ENCODE peak calls at places on chromosomes 7 and 10, in seven cellular contexts. M is heart left ventricle; G is KG1; Y is right lobe of liver; Z is T-helper 2 cell; H is activated naive CD8-positive, alpha-beta T cell treated with anti-CD3 and anti-CD28 coated beads, Interleukin-2, amount 50 U/mL, for 24 hours; A is activated naive CD4-positive, alpha-beta T cell. C is an unnamed sample.

GRCh38 chr10:100781145-100781665 is 35.8 kb downstream of the PAX2 start:
- DNase-seq in M (no peak), G (no peak), Y (no peak), Z (no peak), H (no peak), A (no peak), C (no peak)

GRCh38 chr7:84637568-84638338 is 443.2 kb upstream of the SEMA3A start:
- DNase-seq in M (peak), G (no peak), Y (no peak), Z (no peak), H (no peak), A (no peak), C (no peak)

GRCh38 chr7:30169585-30169978 is 34.8 kb downstream of the MTURN start:
- DNase-seq in M (no peak), G (no peak), Y (no peak), Z (no peak), H (no peak), A (no peak), C (no peak)

GRCh38 chr10:101031796-101032636 is 982 bp downstream of the SFXN3 start:
- DNase-seq in M (peak), G (peak), Y (peak), Z (peak), H (peak), A (peak), C (no peak)

GRCh38 chr10:5622186-5622585 is 44.2 kb downstream of the ASB13 start:
- DNase-seq in M (no peak), G (no peak), Y (no peak), Z (no peak), H (no peak), A (no peak), C (no peak)

GRCh38 chr10:34116780-34117179 is 698.3 kb downstream of the PARD3 start:
- DNase-seq in M (no peak), G (no peak), Y (no peak), Z (no peak), H (no peak), A (no peak), C (no peak)

GRCh38 chr7:112018305-112019030 is 187.7 kb downstream of the DOCK4 start:
- DNase-seq in M (no peak), G (no peak), Y (no peak), Z (no peak), H (no peak), A (no peak), C (no peak)

GRCh38 chr10:102930720-102931119 is 12.6 kb downstream of the CNNM2 start:
- DNase-seq in M (no peak), G (no peak), Y (no peak), Z (no peak), H (no peak), A (no peak), C (no peak)

GRCh38 chr7:40570218-40570617 is 435.4 kb downstream of the SUGCT start:
- DNase-seq in M (no peak), G (no peak), Y (no peak), Z (no peak), H (no peak), A (no peak), C (no peak)

GRCh38 chr7:150404785-150405583 is 25.9 kb downstream of the ZNF775 start:
- DNase-seq in M (peak), G (peak), Y (peak), Z (peak), H (peak), A (peak), C (peak)

GRCh38 chr7:105638942-105639495 is 57.7 kb upstream of the EFCAB10 start:
- DNase-seq in M (no peak), G (no peak), Y (no peak), Z (no peak), H (no peak), A (no peak), C (no peak)

GRCh38 chr10:22481687-22482539 is 136.6 kb downstream of the SPAG6 start:
- DNase-seq in M (no peak), G (no peak), Y (no peak), Z (no peak), H (no peak), A (no peak), C (no peak)

GRCh38 chr10:34658934-34659333 is 156.2 kb downstream of the PARD3 start:
- DNase-seq in M (no peak), G (no peak), Y (no peak), Z (no peak), H (no peak), A (no peak), C (no peak)

GRCh38 chr7:1562611-1563051 is 6.6 kb upstream of the TMEM184A start:
- DNase-seq in M (no peak), G (no peak), Y (no peak), Z (no peak), H (no peak), A (no peak), C (no peak)

GRCh38 chr7:5396542-5396941 is 27.1 kb downstream of the TNRC18 start:
- DNase-seq in M (no peak), G (peak), Y (peak), Z (peak), H (peak), A (peak), C (peak)

GRCh38 chr10:106181491-106181890 is 983.0 kb downstream of the SORCS1 start:
- DNase-seq in M (no peak), G (no peak), Y (no peak), Z (no peak), H (no peak), A (no peak), C (no peak)